ENCODE peak calls at places on chromosomes 13 and 19, in four cellular contexts. P is NCI-H2029, A is mammary epithelial cell, Q is hypothalamus. K is an unnamed sample.

GRCh38 chr13:112441779-112442310 is 65.7 kb downstream of the SPACA7 start:
- DNase-seq in A (no peak), Q (no peak), P (no peak), K (no peak)

GRCh38 chr19:12450817-12451216 is 10.0 kb upstream of the ZNF443 start:
- DNase-seq in Q (no peak), A (peak), P (no peak), K (no peak)

GRCh38 chr19:29478578-29479565 is 46.9 kb upstream of the VSTM2B start:
- DNase-seq in Q (peak), P (no peak), A (no peak), K (peak)

GRCh38 chr13:49585220-49586157 is at the start of gene RCBTB1:
- DNase-seq in Q (peak), P (peak), A (peak), K (peak)

GRCh38 chr13:20136781-20137703 is 23.8 kb downstream of the GJA3 start:
- DNase-seq in Q (no peak), P (no peak), A (peak), K (no peak)

GRCh38 chr19:55605637-55606470 is at the start of gene ZNF865:
- DNase-seq in A (peak), P (peak), Q (peak), K (peak)

GRCh38 chr19:43763473-43763939 is 8.7 kb upstream of the SMG9 start:
- DNase-seq in A (no peak), Q (no peak), P (no peak), K (no peak)

GRCh38 chr13:21625366-21625765 is 21.4 kb upstream of the MICU2 start:
- DNase-seq in A (peak), P (peak), Q (no peak), K (no peak)

GRCh38 chr19:23287620-23288019 is 37.4 kb upstream of the ZNF724 start:
- DNase-seq in A (no peak), Q (no peak), P (no peak), K (no peak)

GRCh38 chr19:35085947-35086346 is 29.7 kb upstream of the FXYD3 start:
- DNase-seq in A (no peak), P (no peak), Q (no peak), K (no peak)

GRCh38 chr13:53920916-53921315 is 892.3 kb downstream of the OLFM4 start:
- DNase-seq in Q (no peak), A (no peak), P (no peak), K (peak)

GRCh38 chr19:16825312-16826168 is 3.7 kb upstream of the SIN3B start:
- DNase-seq in A (peak), Q (peak), P (peak), K (peak)

GRCh38 chr13:76812971-76813691 is 73.1 kb downstream of the KCTD12 start:
- DNase-seq in P (peak), Q (no peak), A (no peak), K (peak)

GRCh38 chr13:110758195-110758594 is 44.7 kb downstream of the ING1 start:
- DNase-seq in A (peak), P (no peak), Q (no peak), K (no peak)

GRCh38 chr13:34523401-34523800 is 418.7 kb upstream of the NBEA start:
- DNase-seq in Q (no peak), P (no peak), A (no peak), K (no peak)

GRCh38 chr13:28533049-28533436 is 38.1 kb upstream of the FLT1 start:
- DNase-seq in A (no peak), Q (no peak), P (no peak), K (no peak)

GRCh38 chr19:40143612-40144011 is 47.6 kb upstream of the MAP3K10 start:
- DNase-seq in Q (no peak), A (no peak), P (no peak), K (no peak)

GRCh38 chr19:1122972-1123363 is 19.2 kb downstream of the GPX4 start:
- DNase-seq in P (no peak), A (peak), Q (no peak), K (no peak)

GRCh38 chr13:61187471-61187870 is 228.2 kb downstream of the PCDH20 start:
- DNase-seq in P (no peak), Q (no peak), A (no peak), K (no peak)

GRCh38 chr19:1445932-1446712 is 3.8 kb upstream of the APC2 start:
- DNase-seq in Q (peak), P (no peak), A (no peak), K (peak)

GRCh38 chr13:77506874-77507273 is 28.6 kb upstream of the SCEL start:
- DNase-seq in P (no peak), A (no peak), Q (no peak), K (no peak)

GRCh38 chr13:48562296-48563066 is 29.6 kb upstream of the RCBTB2 start:
- DNase-seq in A (peak), Q (no peak), P (no peak), K (no peak)

GRCh38 chr13:110340812-110341444 is 33.8 kb downstream of the COL4A2 start:
- DNase-seq in Q (no peak), A (peak), P (no peak), K (no peak)